ENCODE peak calls at places on chromosomes 3 and 15, in four cellular contexts. One of them, this sample, is unnamed.

GRCh38 chr15:63466378-63467192 is 37.8 kb upstream of the USP3 start:
- DNase-seq in aorta: no peak
- DNase-seq in NCI-H1092 treated with DMSO at 0.1 percent for 48 hours: peak; percentile 74
- DNase-seq in CD4-positive, alpha-beta T cell: peak; percentile 20
- DNase-seq in this sample: peak; percentile 79

GRCh38 chr3:159620281-159620680 is 368.4 kb upstream of the IL12A start:
- DNase-seq in NCI-H1092 treated with DMSO at 0.1 percent for 48 hours: no peak
- DNase-seq in aorta: no peak
- DNase-seq in CD4-positive, alpha-beta T cell: no peak
- DNase-seq in this sample: no peak

GRCh38 chr15:95629503-95630168 is 700.9 kb upstream of the NR2F2 start:
- DNase-seq in aorta: no peak
- DNase-seq in NCI-H1092 treated with DMSO at 0.1 percent for 48 hours: no peak
- DNase-seq in CD4-positive, alpha-beta T cell: no peak
- DNase-seq in this sample: no peak

GRCh38 chr15:26848498-26848897 is 18.4 kb upstream of the GABRA5 start:
- DNase-seq in NCI-H1092 treated with DMSO at 0.1 percent for 48 hours: no peak
- DNase-seq in aorta: no peak
- DNase-seq in CD4-positive, alpha-beta T cell: no peak
- DNase-seq in this sample: no peak

GRCh38 chr3:124935794-124936542 is 1.4 kb upstream of the MUC13 start:
- DNase-seq in CD4-positive, alpha-beta T cell: no peak
- DNase-seq in aorta: no peak
- DNase-seq in NCI-H1092 treated with DMSO at 0.1 percent for 48 hours: no peak
- DNase-seq in this sample: no peak

GRCh38 chr3:16890605-16891333 is 6.0 kb downstream of the PLCL2 start:
- DNase-seq in CD4-positive, alpha-beta T cell: no peak
- DNase-seq in aorta: no peak
- DNase-seq in NCI-H1092 treated with DMSO at 0.1 percent for 48 hours: no peak
- DNase-seq in this sample: no peak

GRCh38 chr15:70479056-70479455 is 284.3 kb downstream of the UACA start:
- DNase-seq in aorta: no peak
- DNase-seq in NCI-H1092 treated with DMSO at 0.1 percent for 48 hours: no peak
- DNase-seq in CD4-positive, alpha-beta T cell: no peak
- DNase-seq in this sample: no peak

GRCh38 chr3:13186416-13186815 is 113.2 kb upstream of the IQSEC1 start:
- DNase-seq in aorta: no peak
- DNase-seq in NCI-H1092 treated with DMSO at 0.1 percent for 48 hours: no peak
- DNase-seq in CD4-positive, alpha-beta T cell: no peak
- DNase-seq in this sample: no peak

GRCh38 chr15:69340243-69340991 is 41.7 kb downstream of the PAQR5 start:
- DNase-seq in aorta: no peak
- DNase-seq in CD4-positive, alpha-beta T cell: no peak
- DNase-seq in NCI-H1092 treated with DMSO at 0.1 percent for 48 hours: no peak
- DNase-seq in this sample: no peak

GRCh38 chr3:139797724-139798343 is 120.1 kb upstream of the NMNAT3 start:
- DNase-seq in aorta: no peak
- DNase-seq in NCI-H1092 treated with DMSO at 0.1 percent for 48 hours: no peak
- DNase-seq in CD4-positive, alpha-beta T cell: no peak
- DNase-seq in this sample: no peak

GRCh38 chr15:39130556-39131379 is 450.1 kb upstream of the THBS1 start:
- DNase-seq in NCI-H1092 treated with DMSO at 0.1 percent for 48 hours: no peak
- DNase-seq in aorta: no peak
- DNase-seq in CD4-positive, alpha-beta T cell: no peak
- DNase-seq in this sample: peak; percentile 62

GRCh38 chr15:76006136-76006778 is 6.0 kb downstream of the NRG4 start:
- DNase-seq in NCI-H1092 treated with DMSO at 0.1 percent for 48 hours: no peak
- DNase-seq in aorta: no peak
- DNase-seq in CD4-positive, alpha-beta T cell: no peak
- DNase-seq in this sample: no peak

GRCh38 chr3:194985031-194985578 is 285.9 kb downstream of the XXYLT1 start:
- DNase-seq in NCI-H1092 treated with DMSO at 0.1 percent for 48 hours: peak; percentile 66
- DNase-seq in CD4-positive, alpha-beta T cell: no peak
- DNase-seq in aorta: peak; percentile 90
- DNase-seq in this sample: peak; percentile 93

GRCh38 chr3:88059380-88060160 is 515 bp downstream of the ZNF654 start:
- DNase-seq in CD4-positive, alpha-beta T cell: no peak
- DNase-seq in aorta: peak; percentile 45
- DNase-seq in NCI-H1092 treated with DMSO at 0.1 percent for 48 hours: peak; percentile 56
- DNase-seq in this sample: no peak

GRCh38 chr3:49616491-49616941 is 57.6 kb upstream of the APEH start:
- DNase-seq in aorta: no peak
- DNase-seq in CD4-positive, alpha-beta T cell: no peak
- DNase-seq in NCI-H1092 treated with DMSO at 0.1 percent for 48 hours: no peak
- DNase-seq in this sample: no peak

GRCh38 chr15:81954158-81954783 is 91.5 kb downstream of the MEX3B start:
- DNase-seq in aorta: no peak
- DNase-seq in CD4-positive, alpha-beta T cell: no peak
- DNase-seq in NCI-H1092 treated with DMSO at 0.1 percent for 48 hours: no peak
- DNase-seq in this sample: peak; percentile 61

GRCh38 chr3:10263549-10264363 is 15.5 kb downstream of the TATDN2 start:
- DNase-seq in CD4-positive, alpha-beta T cell: peak; percentile 71
- DNase-seq in NCI-H1092 treated with DMSO at 0.1 percent for 48 hours: no peak
- DNase-seq in aorta: peak; percentile 37
- DNase-seq in this sample: peak; percentile 25

GRCh38 chr3:53796161-53796560 is 50.1 kb downstream of the CHDH start:
- DNase-seq in NCI-H1092 treated with DMSO at 0.1 percent for 48 hours: no peak
- DNase-seq in CD4-positive, alpha-beta T cell: no peak
- DNase-seq in aorta: no peak
- DNase-seq in this sample: peak; percentile 79

GRCh38 chr3:157063926-157064325 is 96.0 kb downstream of the CCNL1 start:
- DNase-seq in aorta: no peak
- DNase-seq in NCI-H1092 treated with DMSO at 0.1 percent for 48 hours: no peak
- DNase-seq in CD4-positive, alpha-beta T cell: no peak
- DNase-seq in this sample: no peak

GRCh38 chr3:186013312-186013711 is 75.5 kb upstream of the TRA2B start:
- DNase-seq in CD4-positive, alpha-beta T cell: no peak
- DNase-seq in aorta: no peak
- DNase-seq in NCI-H1092 treated with DMSO at 0.1 percent for 48 hours: no peak
- DNase-seq in this sample: no peak

GRCh38 chr3:29384640-29385039 is 103.8 kb downstream of the RBMS3 start:
- DNase-seq in NCI-H1092 treated with DMSO at 0.1 percent for 48 hours: no peak
- DNase-seq in CD4-positive, alpha-beta T cell: no peak
- DNase-seq in aorta: peak; percentile 47
- DNase-seq in this sample: peak; percentile 52

GRCh38 chr3:68878322-68878721 is 54.0 kb downstream of the TAFA4 start:
- DNase-seq in NCI-H1092 treated with DMSO at 0.1 percent for 48 hours: no peak
- DNase-seq in aorta: no peak
- DNase-seq in CD4-positive, alpha-beta T cell: no peak
- DNase-seq in this sample: peak; percentile 42

GRCh38 chr3:74916696-74917095 is 302.2 kb upstream of the CNTN3 start:
- DNase-seq in aorta: no peak
- DNase-seq in CD4-positive, alpha-beta T cell: no peak
- DNase-seq in NCI-H1092 treated with DMSO at 0.1 percent for 48 hours: no peak
- DNase-seq in this sample: no peak

GRCh38 chr3:41330465-41330864 is 131.2 kb downstream of the CTNNB1 start:
- DNase-seq in CD4-positive, alpha-beta T cell: no peak
- DNase-seq in aorta: no peak
- DNase-seq in NCI-H1092 treated with DMSO at 0.1 percent for 48 hours: no peak
- DNase-seq in this sample: no peak

GRCh38 chr15:63709365-63709764 is 112.2 kb downstream of the FBXL22 start:
- DNase-seq in aorta: no peak
- DNase-seq in CD4-positive, alpha-beta T cell: no peak
- DNase-seq in NCI-H1092 treated with DMSO at 0.1 percent for 48 hours: no peak
- DNase-seq in this sample: no peak

GRCh38 chr3:80190051-80190450 is 422.3 kb upstream of the ROBO1 start:
- DNase-seq in CD4-positive, alpha-beta T cell: no peak
- DNase-seq in NCI-H1092 treated with DMSO at 0.1 percent for 48 hours: no peak
- DNase-seq in aorta: no peak
- DNase-seq in this sample: no peak

GRCh38 chr3:189898559-189899153 is 222.0 kb downstream of the P3H2 start:
- DNase-seq in CD4-positive, alpha-beta T cell: no peak
- DNase-seq in NCI-H1092 treated with DMSO at 0.1 percent for 48 hours: no peak
- DNase-seq in aorta: no peak
- DNase-seq in this sample: no peak

GRCh38 chr15:31869640-31870335 is 160.5 kb upstream of the CHRNA7 start:
- DNase-seq in NCI-H1092 treated with DMSO at 0.1 percent for 48 hours: no peak
- DNase-seq in CD4-positive, alpha-beta T cell: no peak
- DNase-seq in aorta: no peak
- DNase-seq in this sample: peak; percentile 30